ENCODE peak calls at places on chromosomes 3 and 15, in seven cellular contexts. T is central memory CD8-positive, alpha-beta T cell; W is Kasumi-1; V is AG08395; U is endothelial cell; Q is heart left ventricle; S is activated T-helper 1 cell treated with Interleukin-2 at 50 U/mL for 16 hours. O is an unnamed sample.

GRCh38 chr3:32951410-32951811 is at the start of gene CCR4:
- DNase-seq in S (peak), W (peak), U (no peak), Q (no peak), V (no peak), T (no peak), O (peak)

GRCh38 chr3:167450675-167451074 is 23.2 kb downstream of the SERPINI2 start:
- DNase-seq in V (no peak), Q (no peak), W (no peak), S (no peak), T (no peak), U (no peak), O (no peak)

GRCh38 chr3:23324745-23325144 is 121.6 kb downstream of the UBE2E2 start:
- DNase-seq in S (no peak), U (no peak), Q (no peak), W (peak), T (no peak), V (peak), O (no peak)

GRCh38 chr3:32202496-32202895 is 36.0 kb upstream of the CMTM8 start:
- DNase-seq in U (no peak), T (no peak), Q (no peak), W (no peak), S (no peak), V (no peak), O (no peak)

GRCh38 chr3:143897558-143898305 is 49.5 kb upstream of the SLC9A9 start:
- DNase-seq in T (no peak), S (no peak), V (no peak), Q (no peak), U (no peak), W (no peak), O (no peak)

GRCh38 chr15:90681480-90681879 is 35.7 kb upstream of the BLM start:
- DNase-seq in V (peak), T (no peak), W (no peak), U (no peak), Q (no peak), S (no peak), O (no peak)

GRCh38 chr15:28123408-28124023 is 24.4 kb upstream of the OCA2 start:
- DNase-seq in T (no peak), V (peak), Q (peak), S (no peak), U (peak), W (peak), O (peak)

GRCh38 chr15:75042730-75043508 is 19.5 kb downstream of the PPCDC start:
- DNase-seq in W (peak), V (peak), Q (peak), T (peak), S (peak), U (peak), O (peak)

GRCh38 chr3:31213869-31214486 is 318.7 kb upstream of the STT3B start:
- DNase-seq in S (no peak), V (no peak), U (no peak), W (peak), Q (no peak), T (no peak), O (no peak)

GRCh38 chr15:69713726-69714559 is 261.3 kb downstream of the RPLP1 start:
- DNase-seq in W (no peak), S (peak), U (no peak), T (peak), Q (no peak), V (no peak), O (peak)

GRCh38 chr3:156602424-156602823 is 47.5 kb upstream of the SSR3 start:
- DNase-seq in V (no peak), Q (no peak), W (no peak), U (no peak), T (no peak), S (no peak), O (no peak)

GRCh38 chr3:84547971-84548970 is 410.5 kb upstream of the CADM2 start:
- DNase-seq in V (no peak), S (no peak), U (peak), Q (no peak), T (no peak), W (peak), O (no peak)

GRCh38 chr15:90113166-90113565 is 10.9 kb upstream of the IDH2 start:
- DNase-seq in V (no peak), T (no peak), Q (no peak), U (no peak), W (no peak), S (no peak), O (no peak)

GRCh38 chr15:68537097-68537496 is 41.7 kb upstream of the CORO2B start:
- DNase-seq in V (no peak), W (no peak), Q (no peak), U (no peak), S (no peak), T (no peak), O (no peak)

GRCh38 chr3:21894459-21895083 is 143.6 kb upstream of the ZNF385D start:
- DNase-seq in T (no peak), V (peak), Q (no peak), W (peak), S (no peak), U (no peak), O (no peak)

GRCh38 chr3:119343719-119344118 is 49.5 kb downstream of the ARHGAP31 start:
- DNase-seq in T (no peak), U (no peak), W (no peak), S (no peak), V (no peak), Q (no peak), O (peak)

GRCh38 chr3:135145581-135145980 is 350.5 kb downstream of the EPHB1 start:
- DNase-seq in S (no peak), Q (no peak), U (no peak), T (no peak), W (no peak), V (peak), O (no peak)

GRCh38 chr3:175386630-175387029 is 527.5 kb downstream of the NAALADL2 start:
- DNase-seq in Q (no peak), T (no peak), S (no peak), V (peak), U (no peak), W (no peak), O (no peak)

GRCh38 chr15:70245932-70246622 is 148.4 kb upstream of the TLE3 start:
- DNase-seq in T (no peak), U (no peak), V (peak), S (no peak), Q (no peak), W (no peak), O (no peak)

GRCh38 chr3:34012102-34012461 is 213.7 kb downstream of the PDCD6IP start:
- DNase-seq in V (peak), W (no peak), S (no peak), U (no peak), T (no peak), Q (no peak), O (no peak)

GRCh38 chr3:66253790-66254620 is 33.2 kb downstream of the SLC25A26 start:
- DNase-seq in V (peak), S (no peak), Q (no peak), U (no peak), W (peak), T (no peak), O (no peak)

GRCh38 chr3:57856675-57857074 is 100.6 kb downstream of the SLMAP start:
- DNase-seq in T (no peak), W (peak), V (no peak), S (no peak), U (no peak), Q (no peak), O (no peak)

GRCh38 chr3:14548321-14548729 is 8.2 kb upstream of the GRIP2 start:
- DNase-seq in V (peak), U (peak), S (no peak), W (peak), T (no peak), Q (peak), O (peak)

GRCh38 chr3:117735481-117736101 is 1026.0 kb downstream of the TUSC7 start:
- DNase-seq in W (no peak), T (no peak), V (peak), S (no peak), U (no peak), Q (no peak), O (no peak)

GRCh38 chr15:40870716-40871115 is 3.3 kb downstream of the RHOV start:
- DNase-seq in Q (no peak), S (no peak), W (no peak), T (no peak), V (no peak), U (no peak), O (no peak)

GRCh38 chr15:41779662-41780157 is 5.4 kb downstream of the MAPKBP1 start:
- DNase-seq in S (no peak), V (no peak), Q (no peak), U (no peak), W (no peak), T (no peak), O (no peak)

O was measured in stimulated activated naive B cell treated with anti-CD40 and anti-IgM and Interleukin-4, amounts not matched to agents 10 μg/mL and 1 μg/mL and 100 μg/mL, for 72 hours.